ENCODE peak calls at places on chromosomes 7 and 10, in six cellular contexts. L is COR-L47, I is ovary, M is GM23248, U is mesothelial cell of epicardium, R is NCI-H1092. E is an unnamed sample.

GRCh38 chr10:131857156-131858117 is 43.4 kb upstream of the PPP2R2D start:
- DNase-seq in L (no peak), I (no peak), M (no peak), U (peak), R (no peak), E (no peak)

GRCh38 chr7:105352018-105352612 is 36.6 kb downstream of the SRPK2 start:
- DNase-seq in L (no peak), I (peak), M (peak), U (no peak), R (no peak), E (peak)

GRCh38 chr10:24488631-24489030 is 235.1 kb downstream of the ARHGAP21 start:
- DNase-seq in L (no peak), I (no peak), M (no peak), U (no peak), R (no peak), E (no peak)

GRCh38 chr10:7846591-7846990 is 28.3 kb downstream of the TAF3 start:
- DNase-seq in L (no peak), I (no peak), M (peak), U (no peak), R (no peak), E (no peak)

GRCh38 chr7:121479466-121479865 is 83.4 kb upstream of the FAM3C start:
- DNase-seq in L (no peak), I (no peak), M (no peak), U (no peak), R (no peak), E (no peak)

GRCh38 chr10:51244739-51245138 is 170.5 kb downstream of the PRKG1 start:
- DNase-seq in L (no peak), I (no peak), M (peak), U (no peak), R (no peak), E (peak)

GRCh38 chr7:130733866-130734524 is at the start of gene KLF14:
- DNase-seq in L (peak), I (peak), M (peak), U (peak), R (no peak), E (peak)

GRCh38 chr10:581776-582330 is 107.6 kb downstream of the DIP2C start:
- DNase-seq in L (no peak), I (no peak), M (no peak), U (no peak), R (no peak), E (no peak)

GRCh38 chr10:17742918-17743317 is 9.1 kb upstream of the TMEM236 start:
- DNase-seq in L (no peak), I (peak), M (peak), U (peak), R (no peak), E (peak)

GRCh38 chr7:117014673-117015133 is 61.4 kb downstream of the ST7 start:
- DNase-seq in L (no peak), I (peak), M (peak), U (no peak), R (peak), E (peak)

GRCh38 chr7:154437238-154437637 is 385.0 kb downstream of the DPP6 start:
- DNase-seq in L (no peak), I (no peak), M (no peak), U (no peak), R (no peak), E (no peak)

GRCh38 chr10:124918906-124919305 is 23.0 kb upstream of the ZRANB1 start:
- DNase-seq in L (no peak), I (no peak), M (peak), U (no peak), R (no peak), E (no peak)

GRCh38 chr7:37448057-37448636 is 517 bp downstream of the ELMO1 start:
- DNase-seq in L (no peak), I (peak), M (peak), U (peak), R (no peak), E (peak)

GRCh38 chr10:50582766-50583762 is 40.7 kb downstream of the SGMS1 start:
- DNase-seq in L (no peak), I (no peak), M (peak), U (no peak), R (no peak), E (no peak)

GRCh38 chr7:7569615-7570014 is 2.9 kb downstream of the MIOS start:
- DNase-seq in L (no peak), I (no peak), M (no peak), U (no peak), R (no peak), E (no peak)

GRCh38 chr10:118951218-118951617 is 78.3 kb upstream of the NANOS1 start:
- DNase-seq in L (no peak), I (no peak), M (no peak), U (no peak), R (no peak), E (no peak)

GRCh38 chr7:157411580-157411979 is 74.8 kb downstream of the DNAJB6 start:
- DNase-seq in L (no peak), I (no peak), M (no peak), U (no peak), R (no peak), E (no peak)

GRCh38 chr7:98251251-98251843 is 685 bp downstream of the TECPR1 start:
- DNase-seq in L (peak), I (no peak), M (peak), U (no peak), R (no peak), E (peak)

GRCh38 chr7:92956575-92956974 is 120.2 kb upstream of the CDK6 start:
- DNase-seq in L (no peak), I (no peak), M (no peak), U (no peak), R (no peak), E (no peak)

GRCh38 chr10:124090630-124091209 is 2.7 kb downstream of the CHST15 start:
- DNase-seq in L (no peak), I (no peak), M (no peak), U (no peak), R (no peak), E (no peak)

GRCh38 chr10:12812541-12812940 is 189.0 kb downstream of the CCDC3 start:
- DNase-seq in L (no peak), I (no peak), M (no peak), U (no peak), R (no peak), E (no peak)

GRCh38 chr7:150800576-150801241 is at the start of gene TMEM176A:
- DNase-seq in L (no peak), I (peak), M (no peak), U (no peak), R (no peak), E (peak)

GRCh38 chr7:20352573-20353304 is 22.0 kb downstream of the ITGB8 start:
- DNase-seq in L (no peak), I (no peak), M (peak), U (no peak), R (no peak), E (no peak)

GRCh38 chr10:70920519-70920918 is 32.2 kb upstream of the PCBD1 start:
- DNase-seq in L (peak), I (no peak), M (no peak), U (no peak), R (no peak), E (no peak)